ENCODE peak calls at places on chromosomes 16 and 17, in seven cellular contexts. M is AG04449; E is sigmoid colon; J is NCI-H1092 treated with DMSO at 0.1 percent for 48 hours; R is HAP-1; O is activated T-cell treated with anti-CD3 and anti-CD28 coated beads, Interleukin-2, amount 50 U/mL, for 72 hours; B is hypothalamus. X is an unnamed sample.

GRCh38 chr16:4696172-4696904 is 3.0 kb downstream of the NUDT16L1 start:
- DNase-seq in M (no peak), E (peak; percentile 84), J (no peak), R (no peak), O (no peak), B (no peak), X (no peak)

GRCh38 chr17:30436729-30437128 is 40.5 kb upstream of the GOSR1 start:
- DNase-seq in M (no peak), E (no peak), J (no peak), R (no peak), O (no peak), B (no peak), X (no peak)

GRCh38 chr17:38401459-38401858 is 26.8 kb upstream of the ARHGAP23 start:
- DNase-seq in M (no peak), E (no peak), J (no peak), R (no peak), O (no peak), B (no peak), X (no peak)

GRCh38 chr17:75917443-75918111 is 12.9 kb upstream of the MRPL38 start:
- DNase-seq in M (no peak), E (no peak), J (no peak), R (no peak), O (no peak), B (no peak), X (no peak)

GRCh38 chr16:87828071-87828971 is 41.0 kb downstream of the SLC7A5 start:
- DNase-seq in M (no peak), E (no peak), J (no peak), R (no peak), O (no peak), B (no peak), X (no peak)

GRCh38 chr16:2271848-2272461 is 4.0 kb upstream of the RNPS1 start:
- DNase-seq in M (no peak), E (no peak), J (no peak), R (no peak), O (no peak), B (no peak), X (no peak)

GRCh38 chr17:46115687-46116086 is 77.5 kb downstream of the KANSL1 start:
- DNase-seq in M (no peak), E (no peak), J (no peak), R (no peak), O (no peak), B (no peak), X (no peak)

GRCh38 chr16:55250641-55251550 is 73.1 kb upstream of the IRX6 start:
- DNase-seq in M (no peak), E (no peak), J (no peak), R (no peak), O (no peak), B (no peak), X (peak; percentile 8)

GRCh38 chr16:62545039-62545438 is 508.8 kb upstream of the CDH8 start:
- DNase-seq in M (no peak), E (no peak), J (no peak), R (no peak), O (no peak), B (no peak), X (no peak)

GRCh38 chr17:7717756-7718350 is 309 bp downstream of the DNAH2 start:
- DNase-seq in M (no peak), E (no peak), J (peak; percentile 38), R (no peak), O (no peak), B (no peak), X (no peak)

GRCh38 chr17:60577147-60577925 is 22.7 kb upstream of the PPM1D start:
- DNase-seq in M (no peak), E (peak; percentile 74), J (no peak), R (no peak), O (no peak), B (no peak), X (no peak)

GRCh38 chr16:81604960-81605383 is 160.4 kb downstream of the CMIP start:
- DNase-seq in M (no peak), E (no peak), J (no peak), R (no peak), O (no peak), B (no peak), X (no peak)

GRCh38 chr16:67088551-67088950 is 21.2 kb upstream of the PHAF1 start:
- DNase-seq in M (no peak), E (no peak), J (no peak), R (no peak), O (no peak), B (no peak), X (no peak)

GRCh38 chr17:2692781-2693135 is 18.8 kb downstream of the CLUH start:
- DNase-seq in M (no peak), E (no peak), J (no peak), R (no peak), O (no peak), B (no peak), X (no peak)

GRCh38 chr16:79871906-79872305 is 271.4 kb upstream of the MAF start:
- DNase-seq in M (no peak), E (no peak), J (no peak), R (no peak), O (no peak), B (no peak), X (no peak)

GRCh38 chr17:76145231-76146052 is 4.4 kb upstream of the FOXJ1 start:
- DNase-seq in M (no peak), E (peak; percentile 61), J (no peak), R (no peak), O (peak; percentile 39), B (no peak), X (no peak)

GRCh38 chr17:31428111-31428510 is 36.6 kb downstream of the RAB11FIP4 start:
- DNase-seq in M (no peak), E (no peak), J (no peak), R (no peak), O (no peak), B (no peak), X (no peak)

GRCh38 chr16:28985611-28986041 is 774 bp downstream of the LAT start:
- DNase-seq in M (no peak), E (no peak), J (no peak), R (no peak), O (no peak), B (no peak), X (no peak)

GRCh38 chr16:28873543-28874201 is 4.6 kb upstream of the ATP2A1 start:
- DNase-seq in M (no peak), E (no peak), J (no peak), R (no peak), O (peak; percentile 70), B (no peak), X (no peak)

GRCh38 chr17:20116683-20117309 is 107.6 kb downstream of the SPECC1 start:
- DNase-seq in M (no peak), E (no peak), J (peak; percentile 22), R (peak; percentile 39), O (peak; percentile 64), B (no peak), X (no peak)

GRCh38 chr17:74137416-74137815 is 66.1 kb upstream of the RPL38 start:
- DNase-seq in M (no peak), E (no peak), J (no peak), R (no peak), O (no peak), B (no peak), X (no peak)

GRCh38 chr16:30866031-30866430 is 27.8 kb downstream of the BCL7C start:
- DNase-seq in M (no peak), E (no peak), J (no peak), R (no peak), O (no peak), B (no peak), X (no peak)

GRCh38 chr17:34763727-34764665 is 184.6 kb downstream of the TMEM132E start:
- DNase-seq in M (no peak), E (peak; percentile 30), J (no peak), R (no peak), O (no peak), B (no peak), X (no peak)

GRCh38 chr17:63365366-63366237 is 80.5 kb downstream of the CYB561 start:
- DNase-seq in M (no peak), E (no peak), J (no peak), R (no peak), O (no peak), B (no peak), X (no peak)

GRCh38 chr17:34623856-34624766 is 44.7 kb downstream of the TMEM132E start:
- DNase-seq in M (no peak), E (no peak), J (no peak), R (no peak), O (no peak), B (no peak), X (no peak)

GRCh38 chr17:19237389-19238166 is 412 bp downstream of the EPN2 start:
- DNase-seq in M (no peak), E (peak; percentile 80), J (no peak), R (no peak), O (no peak), B (no peak), X (no peak)

X was measured in GM04503.